ENCODE peak calls at places on chromosomes 6 and 20, in five cellular contexts. One of them, this sample, is unnamed.

GRCh38 chr6:166466178-166467122 is 83.7 kb upstream of the MPC1 start:
- DNase-seq in tibial nerve: no peak
- DNase-seq in cardiac muscle cell: peak; percentile 17
- DNase-seq in lower leg skin: peak; percentile 84
- DNase-seq in breast epithelium: no peak
- DNase-seq in this sample: no peak

GRCh38 chr20:17304785-17305184 is 77.9 kb downstream of the PCSK2 start:
- DNase-seq in lower leg skin: no peak
- DNase-seq in breast epithelium: no peak
- DNase-seq in tibial nerve: no peak
- DNase-seq in cardiac muscle cell: no peak
- DNase-seq in this sample: no peak

GRCh38 chr20:5001174-5002076 is at the start of gene SLC23A2:
- DNase-seq in lower leg skin: no peak
- DNase-seq in tibial nerve: no peak
- DNase-seq in breast epithelium: no peak
- DNase-seq in cardiac muscle cell: peak; percentile 56
- DNase-seq in this sample: no peak

GRCh38 chr6:150723857-150724256 is 124.2 kb downstream of the PLEKHG1 start:
- DNase-seq in lower leg skin: no peak
- DNase-seq in breast epithelium: no peak
- DNase-seq in cardiac muscle cell: no peak
- DNase-seq in tibial nerve: no peak
- DNase-seq in this sample: no peak

GRCh38 chr6:9408718-9409117 is 973.4 kb upstream of the SLC35B3 start:
- DNase-seq in lower leg skin: no peak
- DNase-seq in breast epithelium: no peak
- DNase-seq in cardiac muscle cell: no peak
- DNase-seq in tibial nerve: no peak
- DNase-seq in this sample: no peak

GRCh38 chr6:157561037-157561790 is 180.2 kb downstream of the ZDHHC14 start:
- DNase-seq in cardiac muscle cell: no peak
- DNase-seq in breast epithelium: no peak
- DNase-seq in tibial nerve: no peak
- DNase-seq in lower leg skin: peak; percentile 56
- DNase-seq in this sample: no peak

GRCh38 chr6:93017213-93017612 is 402.1 kb downstream of the EPHA7 start:
- DNase-seq in cardiac muscle cell: no peak
- DNase-seq in tibial nerve: no peak
- DNase-seq in breast epithelium: no peak
- DNase-seq in lower leg skin: no peak
- DNase-seq in this sample: no peak

GRCh38 chr6:144548525-144548924 is 263.4 kb downstream of the UTRN start:
- DNase-seq in lower leg skin: no peak
- DNase-seq in breast epithelium: no peak
- DNase-seq in tibial nerve: no peak
- DNase-seq in cardiac muscle cell: no peak
- DNase-seq in this sample: no peak

GRCh38 chr6:148854086-148854485 is 107.3 kb downstream of the UST start:
- DNase-seq in lower leg skin: no peak
- DNase-seq in breast epithelium: no peak
- DNase-seq in cardiac muscle cell: no peak
- DNase-seq in tibial nerve: no peak
- DNase-seq in this sample: no peak

GRCh38 chr20:41309817-41310216 is 7.7 kb downstream of the ZHX3 start:
- DNase-seq in tibial nerve: no peak
- DNase-seq in breast epithelium: no peak
- DNase-seq in cardiac muscle cell: no peak
- DNase-seq in lower leg skin: no peak
- DNase-seq in this sample: no peak

GRCh38 chr6:155404937-155405336 is 50.7 kb downstream of the NOX3 start:
- DNase-seq in cardiac muscle cell: no peak
- DNase-seq in lower leg skin: no peak
- DNase-seq in tibial nerve: no peak
- DNase-seq in breast epithelium: no peak
- DNase-seq in this sample: no peak

GRCh38 chr20:5191829-5192569 is 65.2 kb downstream of the CDS2 start:
- DNase-seq in breast epithelium: no peak
- DNase-seq in tibial nerve: no peak
- DNase-seq in lower leg skin: peak; percentile 84
- DNase-seq in cardiac muscle cell: peak; percentile 74
- DNase-seq in this sample: no peak

GRCh38 chr6:2891768-2892170 is 11.3 kb downstream of the SERPINB9 start:
- DNase-seq in cardiac muscle cell: no peak
- DNase-seq in breast epithelium: no peak
- DNase-seq in lower leg skin: no peak
- DNase-seq in tibial nerve: peak; percentile 39
- DNase-seq in this sample: no peak

GRCh38 chr6:63663147-63663877 is 27.7 kb downstream of the PHF3 start:
- DNase-seq in cardiac muscle cell: no peak
- DNase-seq in lower leg skin: no peak
- DNase-seq in tibial nerve: no peak
- DNase-seq in breast epithelium: no peak
- DNase-seq in this sample: no peak

GRCh38 chr6:124119591-124119990 is 315.9 kb downstream of the NKAIN2 start:
- DNase-seq in cardiac muscle cell: peak; percentile 61
- DNase-seq in lower leg skin: no peak
- DNase-seq in breast epithelium: no peak
- DNase-seq in tibial nerve: no peak
- DNase-seq in this sample: no peak

GRCh38 chr20:57062241-57062640 is 204.2 kb downstream of the BMP7 start:
- DNase-seq in lower leg skin: peak; percentile 23
- DNase-seq in breast epithelium: no peak
- DNase-seq in tibial nerve: no peak
- DNase-seq in cardiac muscle cell: no peak
- DNase-seq in this sample: no peak

GRCh38 chr6:15615837-15616236 is 47.0 kb downstream of the DTNBP1 start:
- DNase-seq in lower leg skin: no peak
- DNase-seq in cardiac muscle cell: no peak
- DNase-seq in tibial nerve: no peak
- DNase-seq in breast epithelium: no peak
- DNase-seq in this sample: no peak

GRCh38 chr6:134464690-134465411 is 146.9 kb upstream of the SGK1 start:
- DNase-seq in breast epithelium: no peak
- DNase-seq in cardiac muscle cell: no peak
- DNase-seq in tibial nerve: no peak
- DNase-seq in lower leg skin: no peak
- DNase-seq in this sample: no peak

GRCh38 chr20:43658723-43659419 is 8.0 kb upstream of the MYBL2 start:
- DNase-seq in tibial nerve: no peak
- DNase-seq in cardiac muscle cell: no peak
- DNase-seq in breast epithelium: no peak
- DNase-seq in lower leg skin: no peak
- DNase-seq in this sample: no peak

GRCh38 chr20:31515775-31516107 is 1.5 kb downstream of the HM13 start:
- DNase-seq in tibial nerve: no peak
- DNase-seq in breast epithelium: no peak
- DNase-seq in cardiac muscle cell: no peak
- DNase-seq in lower leg skin: no peak
- DNase-seq in this sample: no peak

GRCh38 chr20:31894980-31895675 is 24.7 kb downstream of the TTLL9 start:
- DNase-seq in lower leg skin: peak; percentile 82
- DNase-seq in breast epithelium: peak; percentile 55
- DNase-seq in cardiac muscle cell: peak; percentile 73
- DNase-seq in tibial nerve: peak; percentile 52
- DNase-seq in this sample: no peak

GRCh38 chr6:23410439-23410838 is 715.6 kb upstream of the NRSN1 start:
- DNase-seq in breast epithelium: no peak
- DNase-seq in cardiac muscle cell: no peak
- DNase-seq in lower leg skin: no peak
- DNase-seq in tibial nerve: no peak
- DNase-seq in this sample: no peak

GRCh38 chr6:157982580-157983438 is 1.1 kb downstream of the SYNJ2 start:
- DNase-seq in breast epithelium: peak; percentile 46
- DNase-seq in tibial nerve: no peak
- DNase-seq in lower leg skin: no peak
- DNase-seq in cardiac muscle cell: peak; percentile 25
- DNase-seq in this sample: no peak

GRCh38 chr6:84077645-84078044 is 44.1 kb downstream of the MRAP2 start:
- DNase-seq in tibial nerve: no peak
- DNase-seq in cardiac muscle cell: no peak
- DNase-seq in lower leg skin: no peak
- DNase-seq in breast epithelium: no peak
- DNase-seq in this sample: no peak

GRCh38 chr6:111478064-111478476 is 4.9 kb downstream of the REV3L start:
- DNase-seq in breast epithelium: no peak
- DNase-seq in cardiac muscle cell: no peak
- DNase-seq in tibial nerve: no peak
- DNase-seq in lower leg skin: no peak
- DNase-seq in this sample: no peak

GRCh38 chr20:24543741-24544140 is 74.3 kb downstream of the SYNDIG1 start:
- DNase-seq in tibial nerve: no peak
- DNase-seq in breast epithelium: no peak
- DNase-seq in cardiac muscle cell: no peak
- DNase-seq in lower leg skin: no peak
- DNase-seq in this sample: no peak

GRCh38 chr6:25354078-25354940 is 75.1 kb downstream of the CARMIL1 start:
- DNase-seq in cardiac muscle cell: no peak
- DNase-seq in breast epithelium: no peak
- DNase-seq in lower leg skin: no peak
- DNase-seq in tibial nerve: no peak
- DNase-seq in this sample: no peak

GRCh38 chr6:25351485-25351884 is 72.3 kb downstream of the CARMIL1 start:
- DNase-seq in breast epithelium: no peak
- DNase-seq in lower leg skin: no peak
- DNase-seq in cardiac muscle cell: no peak
- DNase-seq in tibial nerve: no peak
- DNase-seq in this sample: no peak

GRCh38 chr6:25346064-25346463 is 66.9 kb downstream of the CARMIL1 start:
- DNase-seq in tibial nerve: no peak
- DNase-seq in lower leg skin: no peak
- DNase-seq in cardiac muscle cell: no peak
- DNase-seq in breast epithelium: no peak
- DNase-seq in this sample: no peak

GRCh38 chr6:25352265-25352664 is 73.1 kb downstream of the CARMIL1 start:
- DNase-seq in cardiac muscle cell: no peak
- DNase-seq in lower leg skin: no peak
- DNase-seq in tibial nerve: no peak
- DNase-seq in breast epithelium: no peak
- DNase-seq in this sample: no peak

GRCh38 chr6:25350593-25350992 is 71.4 kb downstream of the CARMIL1 start:
- DNase-seq in cardiac muscle cell: no peak
- DNase-seq in tibial nerve: no peak
- DNase-seq in lower leg skin: no peak
- DNase-seq in breast epithelium: no peak
- DNase-seq in this sample: no peak
- TF ChIP-seq CTCF in cardiac muscle cell: no peak
- TF ChIP-seq CTCF in tibial nerve: no peak
- TF ChIP-seq CTCF in lower leg skin: no peak
- TF ChIP-seq CTCF in breast epithelium: no peak
- TF ChIP-seq CTCF in this sample: no peak

DNA sequence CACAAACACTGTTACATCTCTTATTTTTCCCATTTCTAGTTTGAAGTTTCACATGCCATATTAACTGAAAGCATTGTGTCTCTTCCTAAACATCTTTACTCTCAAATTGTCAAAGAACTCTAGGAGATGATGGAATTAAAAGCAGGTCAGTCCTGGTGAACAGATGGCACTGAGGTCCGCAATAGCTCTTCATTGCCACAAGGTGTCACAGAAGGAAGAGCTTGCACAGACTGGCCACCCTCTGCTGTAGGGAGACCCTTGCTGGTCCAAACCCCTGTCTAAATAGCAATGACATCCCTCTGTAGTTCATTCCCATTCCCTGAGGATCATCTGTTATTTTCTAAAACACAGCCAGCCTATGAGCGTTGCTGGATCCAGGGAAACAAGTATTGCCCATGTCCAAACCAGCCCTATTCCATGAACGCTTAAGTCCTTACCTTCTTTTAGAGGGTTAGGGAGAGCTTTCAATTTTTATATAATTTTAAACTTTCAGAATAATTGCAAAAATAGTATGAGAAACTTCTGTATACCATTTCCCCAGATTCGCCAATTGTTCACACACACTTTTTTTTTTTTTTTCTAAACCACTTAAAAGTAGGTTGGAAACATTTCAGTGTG is 10.1 kb upstream of the HDAC2 start:
- DNase-seq in breast epithelium: no peak
- DNase-seq in lower leg skin: no peak
- DNase-seq in cardiac muscle cell: peak; percentile 74
- DNase-seq in tibial nerve: no peak
- DNase-seq in this sample: no peak
- TF ChIP-seq CTCF in breast epithelium: peak; percentile 34
- TF ChIP-seq CTCF in lower leg skin: no peak
- TF ChIP-seq CTCF in cardiac muscle cell: peak; percentile 59
- TF ChIP-seq CTCF in tibial nerve: peak; percentile 21
- TF ChIP-seq CTCF in this sample: no peak

DNA sequence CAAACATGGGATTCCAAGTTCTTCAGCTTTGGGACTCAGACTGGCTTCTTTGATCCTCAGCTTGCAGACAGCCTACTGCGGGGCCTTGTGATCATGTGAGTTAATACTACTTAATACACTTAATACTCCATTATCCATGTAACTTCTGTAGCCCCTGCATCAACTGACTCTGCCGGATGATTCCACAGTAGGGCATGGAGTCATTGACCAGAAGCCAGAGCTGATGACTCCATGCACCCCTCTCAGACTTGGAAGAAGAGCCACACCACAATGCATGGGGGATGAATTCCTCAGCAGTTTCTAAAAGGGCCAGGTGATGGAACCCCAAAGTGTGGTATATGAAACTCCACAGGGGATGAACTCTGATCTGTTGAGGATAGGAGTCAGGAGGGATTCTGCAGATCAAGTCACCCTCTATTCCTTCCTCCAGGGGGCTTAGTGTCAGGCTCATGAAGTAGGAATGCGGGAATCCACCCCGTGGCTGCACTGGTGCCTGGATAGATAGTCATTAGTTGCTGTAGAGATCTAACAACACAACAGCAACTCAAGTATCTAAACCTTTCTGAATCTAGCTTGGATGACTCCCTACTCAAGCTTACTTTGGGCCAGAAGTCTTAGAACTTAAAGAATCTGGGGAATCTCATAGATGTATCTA is 70.2 kb downstream of the GPR6 start:
- DNase-seq in lower leg skin: no peak
- DNase-seq in breast epithelium: no peak
- DNase-seq in tibial nerve: no peak
- DNase-seq in cardiac muscle cell: no peak
- DNase-seq in this sample: no peak
- TF ChIP-seq CTCF in lower leg skin: no peak
- TF ChIP-seq CTCF in breast epithelium: no peak
- TF ChIP-seq CTCF in tibial nerve: no peak
- TF ChIP-seq CTCF in cardiac muscle cell: no peak
- TF ChIP-seq CTCF in this sample: no peak

GRCh38 chr6:29510746-29511300 is 23.1 kb upstream of the MAS1L start:
- DNase-seq in breast epithelium: no peak
- DNase-seq in lower leg skin: peak; percentile 54
- DNase-seq in tibial nerve: no peak
- DNase-seq in cardiac muscle cell: no peak
- DNase-seq in this sample: no peak
- TF ChIP-seq CTCF in breast epithelium: no peak
- TF ChIP-seq CTCF in lower leg skin: no peak
- TF ChIP-seq CTCF in tibial nerve: no peak
- TF ChIP-seq CTCF in cardiac muscle cell: no peak
- TF ChIP-seq CTCF in this sample: no peak

DNA sequence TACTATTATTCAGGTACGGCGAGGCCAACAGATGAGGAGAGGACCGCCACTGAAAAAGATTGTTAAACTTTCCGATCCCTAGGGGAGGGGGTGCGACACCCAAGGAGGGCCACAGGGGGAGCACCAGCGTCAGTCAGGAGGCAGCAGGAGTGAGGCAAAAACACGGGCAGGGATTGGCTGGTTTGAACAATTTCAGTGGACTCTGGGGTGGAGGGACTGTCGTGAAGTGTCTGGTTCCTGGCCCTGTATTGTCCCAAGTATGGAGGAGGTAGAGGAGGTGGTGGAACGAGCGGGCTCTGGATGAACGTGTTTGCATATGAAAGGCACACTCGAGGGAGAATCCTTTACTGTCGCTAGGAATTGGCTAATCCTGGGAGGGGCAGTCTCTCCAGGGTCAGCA is 32.5 kb upstream of the MCUR1 start:
- DNase-seq in tibial nerve: no peak
- DNase-seq in breast epithelium: no peak
- DNase-seq in cardiac muscle cell: no peak
- DNase-seq in lower leg skin: no peak
- DNase-seq in this sample: no peak
- TF ChIP-seq CTCF in tibial nerve: no peak
- TF ChIP-seq CTCF in breast epithelium: no peak
- TF ChIP-seq CTCF in cardiac muscle cell: no peak
- TF ChIP-seq CTCF in lower leg skin: no peak
- TF ChIP-seq CTCF in this sample: no peak

This sample was measured in omental fat pad.